ENCODE peak calls at places on chromosomes 16 and 17, in eight cellular contexts. Y is AG04450; G is GM23248; U is naive thymus-derived CD4-positive, alpha-beta T cell; V is cardiac muscle cell; N is PC-3; X is uterus; D is choroid plexus epithelial cell. R is an unnamed sample.
A peak's percentile ranks its signal among the peaks of the same experiment; 100 is the strongest.

GRCh38 chr16:85735225-85735722 is 15.6 kb downstream of the C16orf74 start:
- DNase-seq in Y (no peak), D (no peak), N (no peak), V (no peak), G (no peak), U (peak; percentile 71), X (no peak), R (no peak)

GRCh38 chr16:78115659-78116058 is 16.2 kb downstream of the WWOX start:
- DNase-seq in D (no peak), X (no peak), U (no peak), V (no peak), N (no peak), G (no peak), Y (no peak), R (no peak)

GRCh38 chr17:47120521-47121095 is 68.5 kb downstream of the CDC27 start:
- DNase-seq in G (peak; percentile 95), N (no peak), D (no peak), V (no peak), Y (no peak), X (no peak), U (no peak), R (peak; percentile 36)

GRCh38 chr17:62017912-62018311 is 47.2 kb downstream of the MED13 start:
- DNase-seq in G (peak; percentile 28), D (peak; percentile 35), V (no peak), X (no peak), Y (no peak), N (peak; percentile 34), U (no peak), R (peak; percentile 8)

GRCh38 chr16:15032547-15033308 is 23.1 kb downstream of the NTAN1 start:
- DNase-seq in G (peak; percentile 34), X (no peak), N (no peak), D (peak; percentile 68), Y (no peak), U (no peak), V (peak; percentile 65), R (no peak)

GRCh38 chr16:81738831-81739496 is 40.1 kb upstream of the PLCG2 start:
- DNase-seq in U (no peak), V (no peak), N (no peak), Y (no peak), X (no peak), G (no peak), D (no peak), R (no peak)

GRCh38 chr17:8629371-8630226 is 926 bp downstream of the MYH10 start:
- DNase-seq in G (peak; percentile 72), D (no peak), Y (no peak), N (no peak), U (peak; percentile 7), V (peak; percentile 53), X (peak; percentile 51), R (peak; percentile 12)

GRCh38 chr16:58716468-58716867 is 17.6 kb downstream of the GOT2 start:
- DNase-seq in V (no peak), D (no peak), U (no peak), G (no peak), Y (peak; percentile 6), X (no peak), N (no peak), R (no peak)

GRCh38 chr16:17538942-17539341 is 68.2 kb upstream of the XYLT1 start:
- DNase-seq in G (no peak), D (no peak), U (no peak), Y (peak; percentile 21), N (no peak), V (no peak), X (no peak), R (no peak)

GRCh38 chr17:58605470-58605869 is 86.4 kb downstream of the TEX14 start:
- DNase-seq in V (no peak), G (no peak), N (no peak), D (no peak), X (no peak), Y (no peak), U (no peak), R (no peak)

GRCh38 chr16:89921699-89922476 is 1.3 kb upstream of the TUBB3 start:
- DNase-seq in D (peak; percentile 96), Y (peak; percentile 86), U (no peak), N (peak; percentile 87), G (peak; percentile 99), V (peak; percentile 96), X (peak; percentile 75), R (peak; percentile 87)

GRCh38 chr17:13395872-13396271 is 205.9 kb downstream of the HS3ST3A1 start:
- DNase-seq in Y (no peak), V (peak; percentile 64), G (peak; percentile 80), N (no peak), D (peak; percentile 66), U (no peak), X (no peak), R (peak; percentile 83)

GRCh38 chr17:70767102-70767701 is 597.9 kb downstream of the KCNJ2 start:
- DNase-seq in D (peak; percentile 77), V (peak; percentile 72), G (peak; percentile 61), U (no peak), X (no peak), N (peak; percentile 57), Y (peak; percentile 3), R (peak; percentile 49)

GRCh38 chr16:84532855-84533486 is 28.5 kb upstream of the MEAK7 start:
- DNase-seq in G (no peak), Y (no peak), U (no peak), X (no peak), D (peak; percentile 89), V (peak; percentile 63), N (no peak), R (no peak)

GRCh38 chr16:10123141-10123540 is 59.1 kb downstream of the GRIN2A start:
- DNase-seq in D (no peak), V (no peak), Y (no peak), X (no peak), G (no peak), U (no peak), N (peak; percentile 7), R (no peak)

GRCh38 chr16:12228607-12229499 is 252.3 kb downstream of the SNX29 start:
- DNase-seq in N (peak; percentile 61), V (peak; percentile 66), D (peak; percentile 76), X (peak; percentile 27), Y (peak; percentile 20), U (no peak), G (peak; percentile 50), R (peak; percentile 38)

GRCh38 chr17:79861371-79862216 is 22.4 kb upstream of the CBX4 start:
- DNase-seq in D (no peak), X (no peak), U (no peak), V (peak; percentile 49), G (no peak), Y (no peak), N (no peak), R (no peak)

GRCh38 chr17:5226940-5227878 is 7.5 kb downstream of the SCIMP start:
- DNase-seq in U (no peak), N (no peak), X (no peak), G (no peak), D (no peak), Y (no peak), V (no peak), R (no peak)

GRCh38 chr17:5220074-5220473 is 14.6 kb downstream of the SCIMP start:
- DNase-seq in Y (no peak), N (no peak), X (no peak), V (no peak), U (no peak), D (no peak), G (no peak), R (no peak)

DNA sequence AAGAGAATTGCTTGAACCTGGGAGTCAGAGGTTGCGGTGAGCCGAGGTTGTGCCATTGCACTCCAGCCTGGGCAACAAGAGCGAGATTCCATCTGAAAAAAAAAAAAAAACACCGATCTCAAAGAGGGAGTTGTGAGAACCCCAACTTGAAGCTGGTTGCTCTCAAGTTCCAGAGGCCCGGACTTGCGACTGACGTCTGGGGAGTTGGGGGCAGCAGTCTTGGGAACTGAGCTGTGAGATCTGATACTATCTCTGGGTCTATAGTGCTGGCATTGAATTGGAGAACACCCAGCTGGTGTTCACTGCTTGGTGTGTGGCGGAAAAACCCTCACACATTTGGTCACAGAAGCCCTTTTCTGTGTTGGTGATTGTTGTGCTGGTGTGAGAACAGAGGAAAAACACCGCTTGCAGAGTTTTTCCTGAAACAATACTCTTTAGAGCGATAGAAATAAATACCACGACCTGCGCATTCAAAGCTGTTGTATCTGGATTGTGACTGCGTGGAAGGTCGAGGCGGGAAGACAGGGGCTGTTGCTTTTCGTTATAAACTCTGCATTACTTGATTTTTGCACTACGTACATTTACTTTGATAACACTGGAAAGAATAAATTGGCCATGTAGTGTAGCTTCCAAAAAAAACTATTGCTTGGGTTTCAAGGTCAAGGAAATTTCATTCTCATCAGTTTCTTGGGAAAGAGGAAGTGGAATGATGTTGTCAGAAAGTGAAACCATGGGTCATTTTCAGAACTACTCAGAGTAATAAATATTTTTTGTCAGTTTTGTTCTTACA is 8.8 kb downstream of the SCIMP start:
- DNase-seq in X (no peak), D (no peak), Y (no peak), N (no peak), V (no peak), G (no peak), U (no peak), R (no peak)
- H3K4me3 ChIP-seq in X (no peak overlapping the region), D (no peak overlapping the region), Y (no peak overlapping the region), N (no peak overlapping the region), V (no peak overlapping the region), G (no peak overlapping the region), U (no peak overlapping the region), R (no peak overlapping the region)

GRCh38 chr16:87806608-87807546 is 41.1 kb upstream of the KLHDC4 start:
- DNase-seq in U (peak; percentile 56), G (peak; percentile 94), D (peak; percentile 88), V (peak; percentile 88), Y (peak; percentile 78), X (no peak), N (peak; percentile 68), R (peak; percentile 98)
- H3K4me3 ChIP-seq in U (peak overlapping the region; percentile 57), G (peak overlapping the region; percentile 73), D (peak overlapping the region; percentile 32), V (no peak overlapping the region), Y (peak overlapping the region; percentile 34), X (no peak overlapping the region), N (peak overlapping the region; percentile 62), R (peak overlapping the region; percentile 23)

GRCh38 chr17:78723957-78724356 is 58.1 kb downstream of the CYTH1 start:
- DNase-seq in N (no peak), V (no peak), D (no peak), Y (no peak), G (no peak), U (no peak), X (no peak), R (no peak)
- H3K4me3 ChIP-seq in N (no peak overlapping the region), V (no peak overlapping the region), D (no peak overlapping the region), Y (no peak overlapping the region), G (no peak overlapping the region), U (no peak overlapping the region), X (no peak overlapping the region), R (no peak overlapping the region)

GRCh38 chr16:53093162-53093744 is 38.5 kb downstream of the CHD9 start:
- DNase-seq in N (no peak), D (no peak), Y (no peak), X (no peak), G (no peak), V (no peak), U (no peak), R (no peak)

GRCh38 chr16:53091508-53092211 is 36.9 kb downstream of the CHD9 start:
- DNase-seq in Y (peak; percentile 71), N (no peak), G (peak; percentile 95), V (peak; percentile 94), D (peak; percentile 84), U (no peak), X (peak; percentile 75), R (peak; percentile 46)

GRCh38 chr16:53089434-53090270 is 34.9 kb downstream of the CHD9 start:
- DNase-seq in X (peak; percentile 50), N (no peak), U (no peak), Y (no peak), D (peak; percentile 30), G (peak; percentile 49), V (peak; percentile 77), R (no peak)

GRCh38 chr16:53090271-53090590 is 35.4 kb downstream of the CHD9 start:
- DNase-seq in G (no peak), X (no peak), N (no peak), U (no peak), Y (no peak), D (no peak), V (no peak), R (no peak)

GRCh38 chr16:53090591-53091507 is 36.1 kb downstream of the CHD9 start:
- DNase-seq in X (peak; percentile 98), D (peak; percentile 99), U (no peak), V (peak; percentile 100), Y (peak; percentile 96), N (no peak), G (peak; percentile 97), R (no peak)
- H3K4me3 ChIP-seq in X (no peak overlapping the region), D (peak overlapping the region; percentile 9), U (no peak overlapping the region), V (no peak overlapping the region), Y (peak overlapping the region; percentile 29), N (no peak overlapping the region), G (peak overlapping the region; percentile 59), R (no peak overlapping the region)

R was measured in bronchial epithelial cell.